ENCODE peak calls at places on chromosomes 7 and 10, in nine cellular contexts. One of them, this sample, is unnamed.

GRCh38 chr10:22542773-22543172 is 171.6 kb downstream of the PIP4K2A start:
- DNase-seq in hypothalamus: no peak
- DNase-seq in iPS-NIHi11: no peak
- DNase-seq in NCI-H1105: no peak
- DNase-seq in foreskin keratinocyte: no peak
- DNase-seq in lung: no peak
- DNase-seq in ACHN: no peak
- DNase-seq in stimulated activated CD4-positive, alpha-beta T cell treated with anti-CD3 and anti-CD28 coated beads, TNF-alpha, amount 100 ng/mL, for 24 hours: no peak
- DNase-seq in BJ: no peak
- DNase-seq in this sample: no peak

GRCh38 chr10:43375401-43376020 is 4.1 kb downstream of the FXYD4 start:
- DNase-seq in stimulated activated CD4-positive, alpha-beta T cell treated with anti-CD3 and anti-CD28 coated beads, TNF-alpha, amount 100 ng/mL, for 24 hours: no peak
- DNase-seq in hypothalamus: no peak
- DNase-seq in iPS-NIHi11: no peak
- DNase-seq in ACHN: no peak
- DNase-seq in NCI-H1105: no peak
- DNase-seq in BJ: no peak
- DNase-seq in lung: no peak
- DNase-seq in foreskin keratinocyte: no peak
- DNase-seq in this sample: no peak

GRCh38 chr7:1357601-1358271 is 101.5 kb downstream of the MICALL2 start:
- DNase-seq in lung: no peak
- DNase-seq in foreskin keratinocyte: no peak
- DNase-seq in NCI-H1105: no peak
- DNase-seq in hypothalamus: no peak
- DNase-seq in iPS-NIHi11: peak; percentile 25
- DNase-seq in BJ: no peak
- DNase-seq in stimulated activated CD4-positive, alpha-beta T cell treated with anti-CD3 and anti-CD28 coated beads, TNF-alpha, amount 100 ng/mL, for 24 hours: no peak
- DNase-seq in ACHN: peak; percentile 10
- DNase-seq in this sample: no peak

GRCh38 chr10:57288754-57289153 is 927.7 kb upstream of the ZWINT start:
- DNase-seq in hypothalamus: no peak
- DNase-seq in BJ: no peak
- DNase-seq in stimulated activated CD4-positive, alpha-beta T cell treated with anti-CD3 and anti-CD28 coated beads, TNF-alpha, amount 100 ng/mL, for 24 hours: no peak
- DNase-seq in NCI-H1105: no peak
- DNase-seq in lung: no peak
- DNase-seq in iPS-NIHi11: no peak
- DNase-seq in ACHN: no peak
- DNase-seq in foreskin keratinocyte: no peak
- DNase-seq in this sample: no peak

GRCh38 chr10:15370741-15371701 is at the start of gene FAM171A1:
- DNase-seq in foreskin keratinocyte: no peak
- DNase-seq in iPS-NIHi11: peak; percentile 91
- DNase-seq in lung: no peak
- DNase-seq in hypothalamus: peak; percentile 62
- DNase-seq in NCI-H1105: no peak
- DNase-seq in BJ: no peak
- DNase-seq in ACHN: peak; percentile 66
- DNase-seq in stimulated activated CD4-positive, alpha-beta T cell treated with anti-CD3 and anti-CD28 coated beads, TNF-alpha, amount 100 ng/mL, for 24 hours: peak; percentile 23
- DNase-seq in this sample: peak; percentile 53

GRCh38 chr7:151204383-151205032 is 5.8 kb downstream of the H2BK1 start:
- DNase-seq in stimulated activated CD4-positive, alpha-beta T cell treated with anti-CD3 and anti-CD28 coated beads, TNF-alpha, amount 100 ng/mL, for 24 hours: no peak
- DNase-seq in BJ: no peak
- DNase-seq in ACHN: no peak
- DNase-seq in iPS-NIHi11: no peak
- DNase-seq in hypothalamus: no peak
- DNase-seq in lung: no peak
- DNase-seq in NCI-H1105: no peak
- DNase-seq in foreskin keratinocyte: no peak
- DNase-seq in this sample: no peak

GRCh38 chr7:55307123-55307916 is 57.8 kb upstream of the LANCL2 start:
- DNase-seq in iPS-NIHi11: peak; percentile 46
- DNase-seq in lung: no peak
- DNase-seq in BJ: no peak
- DNase-seq in stimulated activated CD4-positive, alpha-beta T cell treated with anti-CD3 and anti-CD28 coated beads, TNF-alpha, amount 100 ng/mL, for 24 hours: no peak
- DNase-seq in NCI-H1105: no peak
- DNase-seq in hypothalamus: no peak
- DNase-seq in ACHN: peak; percentile 20
- DNase-seq in foreskin keratinocyte: no peak
- DNase-seq in this sample: no peak

GRCh38 chr7:135859548-135859947 is 110.9 kb upstream of the FAM180A start:
- DNase-seq in ACHN: no peak
- DNase-seq in NCI-H1105: no peak
- DNase-seq in hypothalamus: no peak
- DNase-seq in BJ: no peak
- DNase-seq in lung: no peak
- DNase-seq in iPS-NIHi11: no peak
- DNase-seq in foreskin keratinocyte: no peak
- DNase-seq in stimulated activated CD4-positive, alpha-beta T cell treated with anti-CD3 and anti-CD28 coated beads, TNF-alpha, amount 100 ng/mL, for 24 hours: no peak
- DNase-seq in this sample: no peak

GRCh38 chr7:112009081-112009480 is 197.1 kb downstream of the DOCK4 start:
- DNase-seq in hypothalamus: no peak
- DNase-seq in foreskin keratinocyte: no peak
- DNase-seq in lung: no peak
- DNase-seq in iPS-NIHi11: no peak
- DNase-seq in ACHN: peak; percentile 21
- DNase-seq in BJ: no peak
- DNase-seq in stimulated activated CD4-positive, alpha-beta T cell treated with anti-CD3 and anti-CD28 coated beads, TNF-alpha, amount 100 ng/mL, for 24 hours: no peak
- DNase-seq in NCI-H1105: no peak
- DNase-seq in this sample: no peak

GRCh38 chr7:111098011-111098925 is 7.3 kb downstream of the LRRN3 start:
- DNase-seq in hypothalamus: peak; percentile 38
- DNase-seq in lung: no peak
- DNase-seq in foreskin keratinocyte: no peak
- DNase-seq in ACHN: peak; percentile 64
- DNase-seq in stimulated activated CD4-positive, alpha-beta T cell treated with anti-CD3 and anti-CD28 coated beads, TNF-alpha, amount 100 ng/mL, for 24 hours: peak; percentile 38
- DNase-seq in BJ: no peak
- DNase-seq in NCI-H1105: peak; percentile 14
- DNase-seq in iPS-NIHi11: no peak
- DNase-seq in this sample: peak; percentile 44

GRCh38 chr7:122103064-122103463 is 41.0 kb downstream of the AASS start:
- DNase-seq in ACHN: no peak
- DNase-seq in BJ: no peak
- DNase-seq in iPS-NIHi11: no peak
- DNase-seq in stimulated activated CD4-positive, alpha-beta T cell treated with anti-CD3 and anti-CD28 coated beads, TNF-alpha, amount 100 ng/mL, for 24 hours: no peak
- DNase-seq in hypothalamus: no peak
- DNase-seq in NCI-H1105: no peak
- DNase-seq in foreskin keratinocyte: no peak
- DNase-seq in lung: no peak
- DNase-seq in this sample: no peak

GRCh38 chr10:76397957-76398665 is 966.7 kb downstream of the LRMDA start:
- DNase-seq in ACHN: no peak
- DNase-seq in hypothalamus: no peak
- DNase-seq in NCI-H1105: no peak
- DNase-seq in stimulated activated CD4-positive, alpha-beta T cell treated with anti-CD3 and anti-CD28 coated beads, TNF-alpha, amount 100 ng/mL, for 24 hours: no peak
- DNase-seq in BJ: no peak
- DNase-seq in foreskin keratinocyte: no peak
- DNase-seq in lung: no peak
- DNase-seq in iPS-NIHi11: no peak
- DNase-seq in this sample: no peak

GRCh38 chr7:14691597-14692203 is 210.9 kb downstream of the DGKB start:
- DNase-seq in foreskin keratinocyte: no peak
- DNase-seq in BJ: no peak
- DNase-seq in ACHN: peak; percentile 49
- DNase-seq in lung: peak; percentile 35
- DNase-seq in iPS-NIHi11: peak; percentile 30
- DNase-seq in hypothalamus: peak; percentile 60
- DNase-seq in NCI-H1105: peak; percentile 33
- DNase-seq in stimulated activated CD4-positive, alpha-beta T cell treated with anti-CD3 and anti-CD28 coated beads, TNF-alpha, amount 100 ng/mL, for 24 hours: peak; percentile 17
- DNase-seq in this sample: peak; percentile 33

GRCh38 chr10:66350622-66351399 is 575.0 kb upstream of the LRRTM3 start:
- DNase-seq in NCI-H1105: no peak
- DNase-seq in hypothalamus: no peak
- DNase-seq in ACHN: no peak
- DNase-seq in stimulated activated CD4-positive, alpha-beta T cell treated with anti-CD3 and anti-CD28 coated beads, TNF-alpha, amount 100 ng/mL, for 24 hours: no peak
- DNase-seq in BJ: no peak
- DNase-seq in lung: no peak
- DNase-seq in foreskin keratinocyte: no peak
- DNase-seq in iPS-NIHi11: no peak
- DNase-seq in this sample: no peak

GRCh38 chr7:135355377-135356048 is 121.9 kb downstream of the STRA8 start:
- DNase-seq in iPS-NIHi11: no peak
- DNase-seq in lung: no peak
- DNase-seq in foreskin keratinocyte: no peak
- DNase-seq in hypothalamus: no peak
- DNase-seq in stimulated activated CD4-positive, alpha-beta T cell treated with anti-CD3 and anti-CD28 coated beads, TNF-alpha, amount 100 ng/mL, for 24 hours: no peak
- DNase-seq in NCI-H1105: no peak
- DNase-seq in BJ: no peak
- DNase-seq in ACHN: no peak
- DNase-seq in this sample: no peak

GRCh38 chr10:52598936-52599335 is 173.6 kb downstream of the MBL2 start:
- DNase-seq in foreskin keratinocyte: no peak
- DNase-seq in BJ: no peak
- DNase-seq in hypothalamus: no peak
- DNase-seq in lung: no peak
- DNase-seq in iPS-NIHi11: no peak
- DNase-seq in stimulated activated CD4-positive, alpha-beta T cell treated with anti-CD3 and anti-CD28 coated beads, TNF-alpha, amount 100 ng/mL, for 24 hours: no peak
- DNase-seq in NCI-H1105: no peak
- DNase-seq in ACHN: no peak
- DNase-seq in this sample: no peak

GRCh38 chr10:46319383-46319782 is 32.6 kb downstream of the ANTXRL start:
- DNase-seq in BJ: no peak
- DNase-seq in lung: peak; percentile 9
- DNase-seq in stimulated activated CD4-positive, alpha-beta T cell treated with anti-CD3 and anti-CD28 coated beads, TNF-alpha, amount 100 ng/mL, for 24 hours: no peak
- DNase-seq in ACHN: no peak
- DNase-seq in iPS-NIHi11: no peak
- DNase-seq in hypothalamus: no peak
- DNase-seq in foreskin keratinocyte: no peak
- DNase-seq in NCI-H1105: no peak
- DNase-seq in this sample: no peak

GRCh38 chr7:136266457-136266856 is 289.3 kb upstream of the MTPN start:
- DNase-seq in ACHN: no peak
- DNase-seq in stimulated activated CD4-positive, alpha-beta T cell treated with anti-CD3 and anti-CD28 coated beads, TNF-alpha, amount 100 ng/mL, for 24 hours: no peak
- DNase-seq in BJ: no peak
- DNase-seq in NCI-H1105: no peak
- DNase-seq in hypothalamus: no peak
- DNase-seq in iPS-NIHi11: no peak
- DNase-seq in lung: no peak
- DNase-seq in foreskin keratinocyte: no peak
- DNase-seq in this sample: no peak

GRCh38 chr10:110735620-110736027 is 91.5 kb downstream of the RBM20 start:
- DNase-seq in NCI-H1105: no peak
- DNase-seq in iPS-NIHi11: no peak
- DNase-seq in stimulated activated CD4-positive, alpha-beta T cell treated with anti-CD3 and anti-CD28 coated beads, TNF-alpha, amount 100 ng/mL, for 24 hours: no peak
- DNase-seq in foreskin keratinocyte: no peak
- DNase-seq in ACHN: no peak
- DNase-seq in hypothalamus: no peak
- DNase-seq in lung: no peak
- DNase-seq in BJ: no peak
- DNase-seq in this sample: no peak

GRCh38 chr7:35026154-35026553 is 11.1 kb downstream of the DPY19L1 start:
- DNase-seq in NCI-H1105: no peak
- DNase-seq in iPS-NIHi11: no peak
- DNase-seq in stimulated activated CD4-positive, alpha-beta T cell treated with anti-CD3 and anti-CD28 coated beads, TNF-alpha, amount 100 ng/mL, for 24 hours: no peak
- DNase-seq in ACHN: no peak
- DNase-seq in hypothalamus: no peak
- DNase-seq in lung: no peak
- DNase-seq in BJ: no peak
- DNase-seq in foreskin keratinocyte: no peak
- DNase-seq in this sample: no peak

GRCh38 chr7:36775673-36776072 is 51.4 kb upstream of the AOAH start:
- DNase-seq in foreskin keratinocyte: no peak
- DNase-seq in BJ: no peak
- DNase-seq in stimulated activated CD4-positive, alpha-beta T cell treated with anti-CD3 and anti-CD28 coated beads, TNF-alpha, amount 100 ng/mL, for 24 hours: no peak
- DNase-seq in lung: no peak
- DNase-seq in ACHN: no peak
- DNase-seq in iPS-NIHi11: no peak
- DNase-seq in hypothalamus: no peak
- DNase-seq in NCI-H1105: no peak
- DNase-seq in this sample: no peak

GRCh38 chr10:123331438-123331837 is 177.2 kb downstream of the BUB3 start:
- DNase-seq in ACHN: no peak
- DNase-seq in BJ: no peak
- DNase-seq in stimulated activated CD4-positive, alpha-beta T cell treated with anti-CD3 and anti-CD28 coated beads, TNF-alpha, amount 100 ng/mL, for 24 hours: no peak
- DNase-seq in foreskin keratinocyte: no peak
- DNase-seq in NCI-H1105: no peak
- DNase-seq in lung: no peak
- DNase-seq in iPS-NIHi11: no peak
- DNase-seq in hypothalamus: no peak
- DNase-seq in this sample: no peak

GRCh38 chr10:10038358-10038757 is 979.3 kb upstream of the CELF2 start:
- DNase-seq in lung: no peak
- DNase-seq in foreskin keratinocyte: no peak
- DNase-seq in iPS-NIHi11: no peak
- DNase-seq in ACHN: no peak
- DNase-seq in hypothalamus: no peak
- DNase-seq in NCI-H1105: no peak
- DNase-seq in BJ: no peak
- DNase-seq in stimulated activated CD4-positive, alpha-beta T cell treated with anti-CD3 and anti-CD28 coated beads, TNF-alpha, amount 100 ng/mL, for 24 hours: no peak
- DNase-seq in this sample: no peak

GRCh38 chr7:150566572-150566971 is 618 bp upstream of the GIMAP4 start:
- DNase-seq in BJ: no peak
- DNase-seq in foreskin keratinocyte: no peak
- DNase-seq in NCI-H1105: no peak
- DNase-seq in stimulated activated CD4-positive, alpha-beta T cell treated with anti-CD3 and anti-CD28 coated beads, TNF-alpha, amount 100 ng/mL, for 24 hours: no peak
- DNase-seq in iPS-NIHi11: no peak
- DNase-seq in lung: no peak
- DNase-seq in ACHN: no peak
- DNase-seq in hypothalamus: no peak
- DNase-seq in this sample: no peak

GRCh38 chr10:58175990-58176910 is 91.4 kb downstream of the IPMK start:
- DNase-seq in hypothalamus: no peak
- DNase-seq in foreskin keratinocyte: no peak
- DNase-seq in ACHN: peak; percentile 39
- DNase-seq in NCI-H1105: no peak
- DNase-seq in lung: no peak
- DNase-seq in BJ: no peak
- DNase-seq in iPS-NIHi11: peak; percentile 50
- DNase-seq in stimulated activated CD4-positive, alpha-beta T cell treated with anti-CD3 and anti-CD28 coated beads, TNF-alpha, amount 100 ng/mL, for 24 hours: no peak
- DNase-seq in this sample: no peak

GRCh38 chr10:102628451-102628911 is 15.8 kb upstream of the TRIM8 start:
- DNase-seq in stimulated activated CD4-positive, alpha-beta T cell treated with anti-CD3 and anti-CD28 coated beads, TNF-alpha, amount 100 ng/mL, for 24 hours: no peak
- DNase-seq in NCI-H1105: no peak
- DNase-seq in hypothalamus: peak; percentile 84
- DNase-seq in lung: no peak
- DNase-seq in iPS-NIHi11: no peak
- DNase-seq in foreskin keratinocyte: no peak
- DNase-seq in BJ: no peak
- DNase-seq in ACHN: peak; percentile 40
- DNase-seq in this sample: no peak

GRCh38 chr7:99173787-99174186 is 29.9 kb upstream of the SMURF1 start:
- DNase-seq in foreskin keratinocyte: no peak
- DNase-seq in stimulated activated CD4-positive, alpha-beta T cell treated with anti-CD3 and anti-CD28 coated beads, TNF-alpha, amount 100 ng/mL, for 24 hours: no peak
- DNase-seq in BJ: no peak
- DNase-seq in hypothalamus: no peak
- DNase-seq in NCI-H1105: no peak
- DNase-seq in lung: peak; percentile 31
- DNase-seq in iPS-NIHi11: no peak
- DNase-seq in ACHN: no peak
- DNase-seq in this sample: no peak

GRCh38 chr7:124698964-124699363 is 66.6 kb downstream of the GPR37 start:
- DNase-seq in NCI-H1105: no peak
- DNase-seq in stimulated activated CD4-positive, alpha-beta T cell treated with anti-CD3 and anti-CD28 coated beads, TNF-alpha, amount 100 ng/mL, for 24 hours: no peak
- DNase-seq in hypothalamus: no peak
- DNase-seq in ACHN: no peak
- DNase-seq in lung: no peak
- DNase-seq in foreskin keratinocyte: no peak
- DNase-seq in BJ: no peak
- DNase-seq in iPS-NIHi11: no peak
- DNase-seq in this sample: no peak

GRCh38 chr10:94274142-94274787 is 88.5 kb downstream of the NOC3L start:
- DNase-seq in foreskin keratinocyte: no peak
- DNase-seq in stimulated activated CD4-positive, alpha-beta T cell treated with anti-CD3 and anti-CD28 coated beads, TNF-alpha, amount 100 ng/mL, for 24 hours: no peak
- DNase-seq in hypothalamus: no peak
- DNase-seq in NCI-H1105: no peak
- DNase-seq in ACHN: no peak
- DNase-seq in iPS-NIHi11: no peak
- DNase-seq in BJ: no peak
- DNase-seq in lung: peak; percentile 34
- DNase-seq in this sample: no peak

GRCh38 chr10:94481410-94481809 is 64.2 kb upstream of the HELLS start:
- DNase-seq in ACHN: no peak
- DNase-seq in iPS-NIHi11: no peak
- DNase-seq in lung: no peak
- DNase-seq in hypothalamus: no peak
- DNase-seq in NCI-H1105: no peak
- DNase-seq in stimulated activated CD4-positive, alpha-beta T cell treated with anti-CD3 and anti-CD28 coated beads, TNF-alpha, amount 100 ng/mL, for 24 hours: no peak
- DNase-seq in BJ: no peak
- DNase-seq in foreskin keratinocyte: no peak
- DNase-seq in this sample: no peak

This sample was measured in NCI-H345.